ENCODE peak calls at places on chromosomes 3 and 15, in five cellular contexts. G is NCI-H1417, E is dorsolateral prefrontal cortex, U is thoracic aorta, Y is T follicular helper cell. C is an unnamed sample.

GRCh38 chr15:101283931-101284330 is 6.6 kb upstream of the SELENOS start:
- DNase-seq in G (no peak), U (no peak), Y (no peak), E (no peak), C (no peak)

GRCh38 chr3:54858386-54858785 is 69.5 kb downstream of the LRTM1 start:
- DNase-seq in G (no peak), U (no peak), Y (no peak), E (no peak), C (no peak)

GRCh38 chr3:128311441-128311844 is 155.2 kb downstream of the DNAJB8 start:
- DNase-seq in E (no peak), Y (no peak), G (no peak), U (no peak), C (no peak)

GRCh38 chr3:128806588-128806987 is 72.8 kb upstream of the ACAD9 start:
- DNase-seq in U (no peak), G (no peak), Y (no peak), E (no peak), C (no peak)

GRCh38 chr3:42914771-42915515 is 9.0 kb downstream of the ZNF662 start:
- DNase-seq in E (no peak), Y (no peak), G (no peak), U (no peak), C (no peak)

GRCh38 chr3:13480340-13481318 is 523 bp downstream of the HDAC11 start:
- DNase-seq in U (no peak), Y (peak), G (peak), E (peak), C (peak)

GRCh38 chr3:160956785-160957184 is 148.4 kb downstream of the B3GALNT1 start:
- DNase-seq in U (no peak), E (no peak), G (no peak), Y (no peak), C (no peak)

GRCh38 chr15:55800216-55800615 is 57.3 kb upstream of the PRTG start:
- DNase-seq in U (no peak), E (no peak), G (no peak), Y (no peak), C (no peak)

C was measured in CD4-positive, alpha-beta T cell.